ENCODE peak calls at places on chromosomes 6 and 20, in seven cellular contexts. R is HCT116, Y is H1, P is K562, T is HepG2, C is T47D, Q is SK-N-SH. N is an unnamed sample.

GRCh38 chr20:55540486-55540885 is 464.8 kb downstream of the CBLN4 start:
- DNase-seq in R (no peak), Y (no peak), P (no peak), T (no peak), C (no peak), Q (no peak), N (no peak)

GRCh38 chr6:113184291-113184690 is 672.9 kb upstream of the MARCKS start:
- DNase-seq in R (no peak), Y (no peak), P (no peak), T (no peak), C (no peak), Q (no peak), N (no peak)

GRCh38 chr6:38146658-38147027 is 327.1 kb downstream of the ZFAND3 start:
- DNase-seq in R (no peak), Y (no peak), P (no peak), T (no peak), C (no peak), Q (no peak), N (no peak)

GRCh38 chr20:36542019-36542488 is 735 bp downstream of the MYL9 start:
- DNase-seq in R (peak), Y (no peak), P (peak), T (peak), C (peak), Q (peak), N (no peak)

GRCh38 chr20:48679603-48680002 is 148.2 kb downstream of the PREX1 start:
- DNase-seq in R (peak), Y (no peak), P (peak), T (no peak), C (peak), Q (no peak), N (no peak)

GRCh38 chr6:9266741-9267140 is 831.4 kb upstream of the SLC35B3 start:
- DNase-seq in R (no peak), Y (no peak), P (no peak), T (no peak), C (no peak), Q (no peak), N (no peak)

GRCh38 chr6:22966711-22967110 is 397.3 kb downstream of the HDGFL1 start:
- DNase-seq in R (no peak), Y (no peak), P (no peak), T (no peak), C (no peak), Q (no peak), N (no peak)

GRCh38 chr6:75098709-75099108 is 107.1 kb downstream of the COL12A1 start:
- DNase-seq in R (peak), Y (no peak), P (no peak), T (peak), C (no peak), Q (no peak), N (no peak)

GRCh38 chr6:19538086-19538485 is 299.1 kb upstream of the ID4 start:
- DNase-seq in R (no peak), Y (peak), P (no peak), T (no peak), C (peak), Q (no peak), N (no peak)

GRCh38 chr6:6654599-6655575 is 66.4 kb downstream of the LY86 start:
- DNase-seq in R (no peak), Y (no peak), P (peak), T (no peak), C (no peak), Q (no peak), N (no peak)

GRCh38 chr6:12051861-12052368 is 39.8 kb downstream of the HIVEP1 start:
- DNase-seq in R (no peak), Y (no peak), P (no peak), T (no peak), C (no peak), Q (no peak), N (peak)

GRCh38 chr20:50380697-50381040 is 129.5 kb upstream of the PTPN1 start:
- DNase-seq in R (no peak), Y (no peak), P (no peak), T (peak), C (peak), Q (peak), N (no peak)

DNA sequence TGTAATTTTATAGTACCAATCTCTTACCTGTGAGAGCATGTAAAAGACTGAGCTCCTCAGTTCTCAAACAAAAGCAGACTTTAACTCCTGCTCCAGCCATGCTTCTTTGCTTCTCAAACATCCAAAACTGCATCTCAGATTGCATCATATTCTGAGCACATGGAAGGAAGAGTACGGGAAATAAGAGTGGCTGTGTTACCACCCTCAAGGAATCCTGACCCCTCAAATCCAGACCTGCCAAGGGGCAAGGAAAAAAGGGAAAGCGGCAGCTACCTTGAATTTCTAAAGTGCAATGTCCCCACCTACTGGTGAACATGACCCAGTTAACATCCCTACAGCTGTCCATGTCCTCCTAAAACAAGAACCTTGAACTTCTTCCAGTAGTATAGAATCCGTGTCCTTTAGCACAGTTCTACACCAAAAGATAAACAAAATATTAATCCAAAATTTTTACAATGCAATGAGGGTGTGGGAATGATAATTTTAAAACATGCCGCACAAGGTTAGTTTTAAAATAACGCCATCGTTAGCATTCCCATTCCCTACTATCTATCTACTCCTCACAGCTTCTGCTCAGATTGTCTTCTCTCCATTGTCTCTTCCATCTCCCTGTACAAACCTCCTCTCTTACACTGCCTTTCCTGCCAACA is 34.1 kb upstream of the HLA-DQB1 start:
- DNase-seq in R (peak), Y (peak), P (peak), T (peak), C (peak), Q (peak), N (no peak)
- TF ChIP-seq JUND in R (no peak), Y (no peak), P (no peak), T (no peak), C (no peak), Q (no peak), N (no peak)

DNA sequence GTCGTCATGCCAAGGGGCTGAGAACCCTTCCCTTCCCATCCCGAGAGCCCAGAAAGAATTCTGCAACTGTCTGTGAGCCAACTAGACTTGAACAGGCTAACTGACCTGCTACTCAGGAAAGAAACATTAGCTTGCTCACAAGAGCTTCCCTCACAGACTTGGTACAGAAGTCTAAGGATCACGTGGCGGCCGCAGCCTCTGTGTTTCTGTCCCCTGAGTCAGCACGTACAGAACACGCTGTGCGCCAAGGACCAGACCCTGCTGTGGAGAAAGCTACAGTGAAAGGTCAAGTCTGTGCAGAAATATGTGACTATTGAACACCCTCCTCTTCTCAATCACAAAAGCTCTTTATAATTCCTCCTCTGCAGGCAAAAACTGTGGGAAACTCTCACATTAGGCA is 151.3 kb upstream of the QKI start:
- DNase-seq in R (no peak), Y (no peak), P (no peak), T (no peak), C (no peak), Q (no peak), N (no peak)
- TF ChIP-seq JUND in R (no peak), Y (no peak), P (no peak), T (no peak), C (no peak), Q (no peak), N (no peak)

DNA sequence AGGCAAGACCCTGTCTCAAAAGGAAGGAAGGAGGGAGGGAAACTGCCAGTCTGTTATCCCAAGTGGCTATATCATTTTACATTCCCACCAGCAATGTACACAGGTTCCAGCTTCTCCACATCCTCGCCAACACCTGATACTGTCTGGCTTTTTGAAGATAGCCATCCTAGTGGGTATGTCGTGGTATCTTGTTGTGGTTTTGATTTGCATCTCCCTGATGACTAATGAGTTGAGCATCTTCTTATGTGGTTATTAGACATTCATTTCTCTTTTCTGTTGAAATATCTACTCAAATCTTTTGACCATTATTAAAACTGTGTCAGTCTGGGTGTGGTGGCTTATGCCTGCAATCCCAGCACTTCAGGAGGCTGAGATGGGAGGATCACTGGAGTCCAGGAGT is 47.9 kb upstream of the ARID1B start:
- DNase-seq in R (peak), Y (no peak), P (no peak), T (no peak), C (no peak), Q (no peak), N (peak)
- TF ChIP-seq JUND in R (peak), Y (no peak), P (peak), T (no peak), C (no peak), Q (peak), N (no peak)

DNA sequence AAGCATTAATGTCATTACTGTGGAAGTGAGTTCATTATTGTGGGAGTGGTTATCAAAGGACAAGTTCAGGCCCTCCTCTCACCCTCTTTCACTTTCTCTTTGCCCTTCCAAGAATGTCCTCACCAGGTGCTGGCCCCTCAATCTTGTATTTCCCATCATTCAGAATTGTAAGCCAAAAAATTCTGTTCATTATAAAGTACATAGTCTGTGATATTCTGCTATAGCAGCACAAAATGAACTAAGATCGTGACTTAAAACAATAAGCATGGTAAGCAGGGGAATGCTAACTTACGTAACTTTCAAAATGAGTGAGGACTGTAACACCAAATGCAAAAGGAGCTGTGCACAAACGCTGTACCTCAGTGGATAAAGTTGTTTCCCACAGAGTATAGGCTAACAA is 515.7 kb upstream of the BTBD3 start:
- DNase-seq in R (no peak), Y (no peak), P (no peak), T (no peak), C (no peak), Q (no peak), N (peak)
- TF ChIP-seq JUND in R (no peak), Y (no peak), P (no peak), T (no peak), C (no peak), Q (no peak), N (no peak)

DNA sequence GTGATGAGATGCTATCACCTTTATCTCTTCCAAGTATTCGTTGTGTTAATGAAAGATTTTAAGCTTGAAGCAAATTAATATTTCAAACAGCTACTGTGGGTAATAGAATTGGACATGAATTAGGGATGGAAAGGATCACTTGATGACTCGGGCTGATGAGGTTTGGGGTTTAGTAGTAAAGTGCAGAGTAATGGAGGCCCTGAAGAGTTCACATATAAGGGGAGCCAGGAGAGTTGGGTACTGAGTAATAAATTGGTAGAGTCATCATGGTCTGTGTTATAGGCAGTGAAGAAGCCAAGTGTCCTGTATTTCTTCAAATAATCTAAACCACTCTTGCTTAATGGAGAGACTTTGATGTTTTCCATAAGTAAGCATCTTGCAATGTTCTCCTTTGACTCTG is 57.5 kb downstream of the L3MBTL3 start:
- DNase-seq in R (no peak), Y (no peak), P (no peak), T (no peak), C (no peak), Q (no peak), N (no peak)
- TF ChIP-seq JUND in R (no peak), Y (no peak), P (no peak), T (no peak), C (no peak), Q (no peak), N (no peak)

GRCh38 chr6:44310241-44310640 is 2.9 kb downstream of the AARS2 start:
- DNase-seq in R (no peak), Y (no peak), P (no peak), T (no peak), C (no peak), Q (no peak), N (no peak)

GRCh38 chr6:44309631-44310030 is 3.5 kb downstream of the AARS2 start:
- DNase-seq in R (no peak), Y (no peak), P (no peak), T (no peak), C (no peak), Q (no peak), N (no peak)

GRCh38 chr6:44311304-44311703 is 1.8 kb downstream of the AARS2 start:
- DNase-seq in R (no peak), Y (no peak), P (no peak), T (no peak), C (no peak), Q (no peak), N (no peak)

GRCh38 chr6:44307217-44307616 is 5.9 kb downstream of the AARS2 start:
- DNase-seq in R (no peak), Y (no peak), P (no peak), T (no peak), C (no peak), Q (no peak), N (no peak)

DNA sequence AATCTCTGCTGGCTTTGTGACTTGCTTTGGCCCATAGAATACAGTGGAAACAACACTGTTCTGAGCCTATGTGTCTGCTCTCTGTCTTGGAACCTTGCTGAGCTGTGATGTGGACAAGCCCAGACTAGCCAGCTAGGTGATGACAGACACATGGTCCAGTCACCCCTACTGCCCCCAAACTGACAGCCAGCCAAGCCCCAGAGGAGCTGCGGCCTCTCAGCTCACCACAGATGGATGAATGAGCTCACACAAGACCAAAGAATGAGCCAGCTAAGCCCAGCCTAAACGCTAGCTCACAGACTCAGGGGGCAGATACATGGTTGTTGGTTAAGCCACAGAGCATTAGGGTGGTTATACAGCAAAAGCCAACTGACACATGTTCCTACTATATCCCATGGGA is 4.1 kb downstream of the AARS2 start:
- DNase-seq in R (no peak), Y (no peak), P (no peak), T (no peak), C (no peak), Q (no peak), N (no peak)
- TF ChIP-seq JUND in R (no peak), Y (no peak), P (no peak), T (no peak), C (no peak), Q (no peak), N (no peak)

N was measured in GM12878.